ENCODE peak calls at places on chromosomes 6 and 20, in ten cellular contexts. One of them, this sample, is unnamed.

GRCh38 chr6:150417899-150418824 is 49.4 kb downstream of the IYD start:
- DNase-seq in right cardiac atrium: no peak
- DNase-seq in ovary: no peak
- DNase-seq in endodermal cell: no peak
- DNase-seq in pancreas: peak
- DNase-seq in mesenchymal stem cell: peak
- DNase-seq in foreskin keratinocyte: peak
- DNase-seq in ascending aorta: no peak
- DNase-seq in transverse colon: peak
- DNase-seq in body of pancreas: peak
- DNase-seq in this sample: peak

GRCh38 chr6:32622545-32623401 is 14.4 kb upstream of the HLA-DQA1 start:
- DNase-seq in ovary: peak
- DNase-seq in pancreas: no peak
- DNase-seq in body of pancreas: peak
- DNase-seq in right cardiac atrium: no peak
- DNase-seq in endodermal cell: peak
- DNase-seq in foreskin keratinocyte: peak
- DNase-seq in transverse colon: no peak
- DNase-seq in ascending aorta: no peak
- DNase-seq in mesenchymal stem cell: peak
- DNase-seq in this sample: no peak

GRCh38 chr20:32789896-32790750 is 27.9 kb downstream of the DNMT3B start:
- DNase-seq in pancreas: peak
- DNase-seq in ovary: peak
- DNase-seq in mesenchymal stem cell: peak
- DNase-seq in right cardiac atrium: peak
- DNase-seq in endodermal cell: peak
- DNase-seq in transverse colon: peak
- DNase-seq in foreskin keratinocyte: peak
- DNase-seq in ascending aorta: no peak
- DNase-seq in body of pancreas: peak
- DNase-seq in this sample: no peak

GRCh38 chr6:134097114-134097707 is 44.8 kb upstream of the SLC2A12 start:
- DNase-seq in right cardiac atrium: no peak
- DNase-seq in ascending aorta: no peak
- DNase-seq in pancreas: peak
- DNase-seq in transverse colon: peak
- DNase-seq in ovary: peak
- DNase-seq in foreskin keratinocyte: peak
- DNase-seq in endodermal cell: peak
- DNase-seq in mesenchymal stem cell: peak
- DNase-seq in body of pancreas: peak
- DNase-seq in this sample: no peak

GRCh38 chr20:25353754-25354705 is 36.6 kb downstream of the ABHD12 start:
- DNase-seq in ascending aorta: no peak
- DNase-seq in ovary: no peak
- DNase-seq in right cardiac atrium: no peak
- DNase-seq in transverse colon: no peak
- DNase-seq in mesenchymal stem cell: peak
- DNase-seq in foreskin keratinocyte: peak
- DNase-seq in pancreas: peak
- DNase-seq in endodermal cell: no peak
- DNase-seq in body of pancreas: peak
- DNase-seq in this sample: no peak

GRCh38 chr6:42104807-42105713 is 37.4 kb downstream of the C6orf132 start:
- DNase-seq in endodermal cell: peak
- DNase-seq in body of pancreas: no peak
- DNase-seq in ascending aorta: no peak
- DNase-seq in mesenchymal stem cell: no peak
- DNase-seq in transverse colon: no peak
- DNase-seq in foreskin keratinocyte: no peak
- DNase-seq in right cardiac atrium: no peak
- DNase-seq in pancreas: no peak
- DNase-seq in ovary: no peak
- DNase-seq in this sample: no peak

GRCh38 chr6:27296106-27296783 is 15.8 kb downstream of the POM121L2 start:
- DNase-seq in right cardiac atrium: no peak
- DNase-seq in ovary: no peak
- DNase-seq in endodermal cell: peak
- DNase-seq in ascending aorta: no peak
- DNase-seq in pancreas: no peak
- DNase-seq in foreskin keratinocyte: peak
- DNase-seq in mesenchymal stem cell: peak
- DNase-seq in body of pancreas: no peak
- DNase-seq in transverse colon: no peak
- DNase-seq in this sample: no peak

GRCh38 chr20:3777726-3778629 is 3.3 kb downstream of the SPEF1 start:
- DNase-seq in body of pancreas: peak
- DNase-seq in ovary: peak
- DNase-seq in foreskin keratinocyte: no peak
- DNase-seq in pancreas: peak
- DNase-seq in mesenchymal stem cell: peak
- DNase-seq in endodermal cell: peak
- DNase-seq in ascending aorta: no peak
- DNase-seq in transverse colon: peak
- DNase-seq in right cardiac atrium: peak
- DNase-seq in this sample: no peak

GRCh38 chr6:2476376-2476775 is 231.0 kb upstream of the GMDS start:
- DNase-seq in endodermal cell: no peak
- DNase-seq in ascending aorta: no peak
- DNase-seq in right cardiac atrium: no peak
- DNase-seq in ovary: no peak
- DNase-seq in foreskin keratinocyte: peak
- DNase-seq in body of pancreas: no peak
- DNase-seq in mesenchymal stem cell: no peak
- DNase-seq in transverse colon: peak
- DNase-seq in pancreas: no peak
- DNase-seq in this sample: peak

GRCh38 chr6:164195605-164196004 is 781.1 kb downstream of the QKI start:
- DNase-seq in foreskin keratinocyte: no peak
- DNase-seq in body of pancreas: no peak
- DNase-seq in pancreas: no peak
- DNase-seq in ovary: no peak
- DNase-seq in right cardiac atrium: no peak
- DNase-seq in transverse colon: no peak
- DNase-seq in ascending aorta: no peak
- DNase-seq in endodermal cell: no peak
- DNase-seq in mesenchymal stem cell: no peak
- DNase-seq in this sample: no peak

GRCh38 chr6:148513145-148514071 is 170.8 kb downstream of the SASH1 start:
- DNase-seq in mesenchymal stem cell: peak
- DNase-seq in pancreas: no peak
- DNase-seq in endodermal cell: no peak
- DNase-seq in foreskin keratinocyte: no peak
- DNase-seq in ascending aorta: no peak
- DNase-seq in ovary: no peak
- DNase-seq in body of pancreas: peak
- DNase-seq in transverse colon: no peak
- DNase-seq in right cardiac atrium: peak
- DNase-seq in this sample: no peak

GRCh38 chr6:106927531-106928398 is 46.8 kb downstream of the CD24 start:
- DNase-seq in mesenchymal stem cell: peak
- DNase-seq in endodermal cell: peak
- DNase-seq in body of pancreas: peak
- DNase-seq in ascending aorta: no peak
- DNase-seq in foreskin keratinocyte: peak
- DNase-seq in pancreas: peak
- DNase-seq in ovary: no peak
- DNase-seq in right cardiac atrium: no peak
- DNase-seq in transverse colon: peak
- DNase-seq in this sample: no peak

GRCh38 chr20:41218466-41218865 is 81.1 kb downstream of the PLCG1 start:
- DNase-seq in transverse colon: no peak
- DNase-seq in pancreas: no peak
- DNase-seq in foreskin keratinocyte: no peak
- DNase-seq in body of pancreas: no peak
- DNase-seq in ascending aorta: no peak
- DNase-seq in endodermal cell: no peak
- DNase-seq in ovary: no peak
- DNase-seq in right cardiac atrium: no peak
- DNase-seq in mesenchymal stem cell: no peak
- DNase-seq in this sample: no peak

GRCh38 chr6:87155920-87156600 is 695 bp downstream of the ZNF292 start:
- DNase-seq in transverse colon: peak
- DNase-seq in pancreas: no peak
- DNase-seq in ovary: peak
- DNase-seq in right cardiac atrium: peak
- DNase-seq in ascending aorta: no peak
- DNase-seq in mesenchymal stem cell: peak
- DNase-seq in foreskin keratinocyte: peak
- DNase-seq in endodermal cell: peak
- DNase-seq in body of pancreas: peak
- DNase-seq in this sample: no peak

DNA sequence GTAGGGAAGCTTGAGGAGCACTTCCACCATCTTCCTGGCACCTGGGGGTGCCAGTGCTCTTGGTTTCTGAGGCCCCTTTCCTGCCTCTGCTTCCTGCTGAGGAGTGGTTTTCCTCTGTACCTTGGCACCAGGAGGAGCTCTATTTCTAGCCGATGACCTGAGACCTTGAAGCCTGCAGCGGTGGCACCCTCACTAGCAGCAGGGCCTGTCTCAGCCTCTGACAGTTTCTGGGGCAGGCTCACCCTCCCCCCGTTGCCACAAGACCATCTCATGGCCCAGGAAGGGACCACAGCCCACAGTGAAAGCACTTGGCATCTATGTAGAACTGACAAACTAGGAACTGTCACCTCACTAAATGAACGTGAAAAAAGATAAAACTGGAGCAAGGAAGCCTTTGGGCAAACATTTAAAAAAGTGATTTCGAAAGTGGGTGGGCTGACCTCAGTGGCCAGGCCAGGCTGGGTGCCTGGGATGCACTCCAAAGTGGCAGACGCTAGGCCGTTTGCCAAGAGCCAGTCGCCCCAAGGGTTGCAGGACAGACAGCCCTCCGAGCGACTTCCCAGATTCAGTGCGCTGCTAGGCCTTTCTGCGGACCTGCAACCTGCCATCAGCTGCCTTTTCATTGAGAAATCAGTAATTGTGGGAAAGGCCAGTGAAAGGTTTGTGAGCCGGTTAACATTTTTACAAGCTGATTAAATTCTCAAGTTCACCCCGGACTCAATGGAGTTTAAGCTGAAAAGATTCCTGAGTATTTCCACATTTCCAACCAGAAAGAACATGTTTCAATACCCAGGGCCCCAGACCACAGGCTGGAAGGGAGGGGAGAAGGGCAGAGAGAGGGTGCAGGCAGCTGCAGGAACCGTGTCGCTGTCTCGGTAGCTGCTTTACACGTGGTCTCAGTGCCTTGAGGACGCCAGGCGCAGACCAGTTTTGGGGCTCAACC is 303.7 kb downstream of the ESR1 start:
- DNase-seq in right cardiac atrium: peak
- DNase-seq in ascending aorta: no peak
- DNase-seq in mesenchymal stem cell: no peak
- DNase-seq in transverse colon: no peak
- DNase-seq in foreskin keratinocyte: no peak
- DNase-seq in pancreas: no peak
- DNase-seq in body of pancreas: no peak
- DNase-seq in ovary: no peak
- DNase-seq in endodermal cell: no peak
- DNase-seq in this sample: no peak
- H3K27ac ChIP-seq in right cardiac atrium: peak
- H3K27ac ChIP-seq in ascending aorta: peak
- H3K27ac ChIP-seq in mesenchymal stem cell: no peak
- H3K27ac ChIP-seq in transverse colon: no peak
- H3K27ac ChIP-seq in foreskin keratinocyte: no peak
- H3K27ac ChIP-seq in pancreas: no peak
- H3K27ac ChIP-seq in body of pancreas: no peak
- H3K27ac ChIP-seq in ovary: no peak
- H3K27ac ChIP-seq in endodermal cell: no peak
- H3K27ac ChIP-seq in this sample: no peak

GRCh38 chr6:35599761-35600658 is 87.3 kb upstream of the TULP1 start:
- DNase-seq in pancreas: no peak
- DNase-seq in body of pancreas: no peak
- DNase-seq in right cardiac atrium: no peak
- DNase-seq in transverse colon: no peak
- DNase-seq in mesenchymal stem cell: no peak
- DNase-seq in ovary: no peak
- DNase-seq in foreskin keratinocyte: peak
- DNase-seq in ascending aorta: no peak
- DNase-seq in endodermal cell: no peak
- DNase-seq in this sample: no peak
- H3K27ac ChIP-seq in pancreas: peak
- H3K27ac ChIP-seq in body of pancreas: peak
- H3K27ac ChIP-seq in right cardiac atrium: peak
- H3K27ac ChIP-seq in transverse colon: peak
- H3K27ac ChIP-seq in mesenchymal stem cell: no peak
- H3K27ac ChIP-seq in ovary: peak
- H3K27ac ChIP-seq in foreskin keratinocyte: peak
- H3K27ac ChIP-seq in ascending aorta: peak
- H3K27ac ChIP-seq in endodermal cell: no peak
- H3K27ac ChIP-seq in this sample: peak

DNA sequence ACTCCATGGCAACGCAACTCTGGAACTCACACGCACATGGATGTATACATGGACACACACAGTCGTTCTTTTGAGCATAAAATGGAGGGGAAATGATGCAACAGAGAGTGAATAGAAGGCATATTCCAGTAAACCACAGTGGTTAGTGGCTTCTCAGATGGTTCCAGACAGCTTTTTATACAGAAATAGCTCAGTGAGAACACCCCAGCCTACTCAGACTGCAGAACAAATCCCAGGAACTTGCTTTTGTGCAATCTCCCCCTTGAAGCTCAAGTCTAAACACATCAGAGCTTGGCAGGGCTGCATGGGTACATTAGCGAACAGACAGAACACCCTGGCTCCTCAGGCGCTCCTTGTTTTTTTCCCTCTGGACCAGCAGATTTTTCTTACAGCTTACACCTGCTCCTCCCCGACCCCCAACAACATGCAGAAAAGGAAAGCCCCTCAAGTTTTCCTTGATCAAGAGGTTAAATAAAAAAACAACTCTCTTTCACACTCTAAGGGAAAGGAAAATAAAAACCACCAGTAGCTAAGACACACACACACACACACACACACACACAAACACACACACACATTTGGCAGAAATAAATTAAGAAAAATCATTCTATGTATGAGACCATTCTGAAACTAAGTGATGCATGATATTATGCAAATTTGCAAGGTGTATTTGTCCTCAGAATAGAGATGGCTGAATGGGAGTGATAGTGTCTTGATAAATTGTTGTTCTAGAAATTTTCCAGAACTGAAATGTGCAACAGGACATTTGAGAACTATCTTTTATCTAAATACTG is 51.2 kb upstream of the RANBP9 start:
- DNase-seq in foreskin keratinocyte: peak
- DNase-seq in mesenchymal stem cell: peak
- DNase-seq in right cardiac atrium: no peak
- DNase-seq in endodermal cell: no peak
- DNase-seq in transverse colon: peak
- DNase-seq in body of pancreas: peak
- DNase-seq in pancreas: no peak
- DNase-seq in ascending aorta: peak
- DNase-seq in ovary: peak
- DNase-seq in this sample: peak
- H3K27ac ChIP-seq in foreskin keratinocyte: peak
- H3K27ac ChIP-seq in mesenchymal stem cell: no peak
- H3K27ac ChIP-seq in right cardiac atrium: no peak
- H3K27ac ChIP-seq in endodermal cell: peak
- H3K27ac ChIP-seq in transverse colon: peak
- H3K27ac ChIP-seq in body of pancreas: no peak
- H3K27ac ChIP-seq in pancreas: no peak
- H3K27ac ChIP-seq in ascending aorta: peak
- H3K27ac ChIP-seq in ovary: no peak
- H3K27ac ChIP-seq in this sample: peak

GRCh38 chr6:25223421-25224052 is 55.6 kb upstream of the CARMIL1 start:
- DNase-seq in body of pancreas: peak
- DNase-seq in pancreas: peak
- DNase-seq in ovary: peak
- DNase-seq in foreskin keratinocyte: peak
- DNase-seq in ascending aorta: no peak
- DNase-seq in mesenchymal stem cell: peak
- DNase-seq in transverse colon: peak
- DNase-seq in right cardiac atrium: peak
- DNase-seq in endodermal cell: peak
- DNase-seq in this sample: no peak
- H3K27ac ChIP-seq in body of pancreas: no peak
- H3K27ac ChIP-seq in pancreas: no peak
- H3K27ac ChIP-seq in ovary: no peak
- H3K27ac ChIP-seq in foreskin keratinocyte: no peak
- H3K27ac ChIP-seq in ascending aorta: no peak
- H3K27ac ChIP-seq in mesenchymal stem cell: no peak
- H3K27ac ChIP-seq in transverse colon: no peak
- H3K27ac ChIP-seq in right cardiac atrium: no peak
- H3K27ac ChIP-seq in endodermal cell: no peak
- H3K27ac ChIP-seq in this sample: no peak

This sample was measured in epithelial cell of prostate.